ENCODE peak calls at places on chromosomes 3 and 15, in eight cellular contexts. S is stimulated activated naive CD8-positive, alpha-beta T cell treated with anti-CD3 and anti-CD28 coated beads, Interleukin-15, Interleukin-2, amounts not matched to agents 100 U/mL and 50 U/mL, for 24 hours; D is activated naive CD8-positive, alpha-beta T cell treated with anti-CD3 and anti-CD28 coated beads, Interleukin-2, amount 50 U/mL, for 24 hours; J is sciatic nerve; K is right cardiac atrium; M is activated CD8-positive, alpha-beta T cell treated with anti-CD3 and anti-CD28 coated beads, Interleukin-2, amount 10 ng/mL, durations not matched to agents 7 days and 5 days; E is activated CD4-positive, alpha-beta T cell treated with anti-CD3 and anti-CD28 coated beads for 36 hours; O is natural killer cell. X is an unnamed sample.

GRCh38 chr3:124972457-124972856 is 37.9 kb upstream of the MUC13 start:
- ATAC-seq in S (no peak), D (no peak), J (no peak), K (no peak), M (no peak), E (no peak), O (no peak), X (no peak)

GRCh38 chr3:156751461-156752025 is 74.6 kb upstream of the LEKR1 start:
- ATAC-seq in S (no peak), D (no peak), J (peak), K (peak), M (no peak), E (no peak), O (no peak), X (no peak)

GRCh38 chr15:29262738-29263137 is 6.9 kb downstream of the NSMCE3 start:
- ATAC-seq in S (no peak), D (no peak), J (no peak), K (no peak), M (no peak), E (no peak), O (no peak), X (no peak)

GRCh38 chr3:192409838-192410683 is 317.3 kb downstream of the FGF12 start:
- ATAC-seq in S (no peak), D (no peak), J (peak), K (peak), M (no peak), E (no peak), O (no peak), X (peak)

GRCh38 chr3:126903521-126903920 is 79.4 kb upstream of the PLXNA1 start:
- ATAC-seq in S (no peak), D (no peak), J (no peak), K (no peak), M (no peak), E (no peak), O (no peak), X (no peak)

GRCh38 chr3:179726075-179726742 is 73.4 kb downstream of the USP13 start:
- ATAC-seq in S (no peak), D (no peak), J (no peak), K (peak), M (no peak), E (no peak), O (no peak), X (no peak)

GRCh38 chr3:160434071-160434470 is 15.5 kb downstream of the TRIM59 start:
- ATAC-seq in S (no peak), D (no peak), J (no peak), K (no peak), M (no peak), E (no peak), O (no peak), X (no peak)

GRCh38 chr3:177300039-177300833 is 103.0 kb upstream of the TBL1XR1 start:
- ATAC-seq in S (no peak), D (no peak), J (peak), K (peak), M (no peak), E (no peak), O (no peak), X (peak)

GRCh38 chr3:122952509-122952908 is 75.1 kb downstream of the SEMA5B start:
- ATAC-seq in S (peak), D (no peak), J (peak), K (peak), M (no peak), E (no peak), O (no peak), X (peak)

GRCh38 chr3:40366203-40367162 is 20.5 kb upstream of the ENTPD3 start:
- ATAC-seq in S (no peak), D (no peak), J (no peak), K (no peak), M (no peak), E (no peak), O (no peak), X (no peak)

GRCh38 chr3:4376499-4376898 is 73.3 kb downstream of the SETMAR start:
- ATAC-seq in S (peak), D (peak), J (no peak), K (no peak), M (no peak), E (peak), O (no peak), X (no peak)

GRCh38 chr3:185250653-185251052 is 3.2 kb downstream of the EHHADH start:
- ATAC-seq in S (no peak), D (no peak), J (no peak), K (no peak), M (no peak), E (no peak), O (no peak), X (no peak)

GRCh38 chr3:58534592-58535494 is 2.1 kb downstream of the ACOX2 start:
- ATAC-seq in S (no peak), D (no peak), J (no peak), K (no peak), M (no peak), E (no peak), O (no peak), X (no peak)

X was measured in stimulated activated memory B cell treated with anti-CD40 and anti-IgM and Interleukin-4, amounts not matched to agents 10 μg/mL and 1 μg/mL and 100 μg/mL, for 72 hours.